ENCODE peak calls at places on chromosomes 16 and 17, in four cellular contexts. Z, F, Q and V are unnamed samples.

GRCh38 chr16:84174396-84174795 is 12.5 kb downstream of the TAF1C start:
- DNase-seq in Z (no peak), Q (no peak), F (no peak), V (no peak)

GRCh38 chr16:17511340-17511739 is 40.6 kb upstream of the XYLT1 start:
- DNase-seq in Z (no peak), F (no peak), Q (no peak), V (no peak)

GRCh38 chr16:2511128-2511785 is 2.5 kb upstream of the ATP6V0C start:
- DNase-seq in F (no peak), Q (peak; percentile 62), Z (no peak), V (no peak)

GRCh38 chr17:54944796-54945195 is 23.7 kb downstream of the COX11 start:
- DNase-seq in Z (no peak), Q (no peak), F (no peak), V (no peak)

GRCh38 chr17:50460831-50461526 is 7.7 kb downstream of the CHAD start:
- DNase-seq in F (no peak), Z (no peak), Q (no peak), V (no peak)

GRCh38 chr16:54627616-54628015 is 303.0 kb upstream of the IRX5 start:
- DNase-seq in Z (no peak), Q (no peak), F (no peak), V (no peak)

GRCh38 chr17:40566027-40566426 is 755 bp upstream of the CCR7 start:
- DNase-seq in Z (no peak), Q (no peak), F (no peak), V (no peak)

GRCh38 chr16:54591816-54592246 is 305.2 kb upstream of the IRX3 start:
- DNase-seq in Z (no peak), Q (no peak), F (no peak), V (no peak)

GRCh38 chr17:79842656-79843474 is 3.6 kb upstream of the CBX4 start:
- DNase-seq in Q (no peak), Z (no peak), F (no peak), V (no peak)

GRCh38 chr16:89374393-89374948 is 115.9 kb downstream of the ANKRD11 start:
- DNase-seq in Q (peak; percentile 6), F (no peak), Z (no peak), V (no peak)

GRCh38 chr17:77096570-77097214 is 44.1 kb upstream of the SEC14L1 start:
- DNase-seq in Z (no peak), F (no peak), Q (no peak), V (peak; percentile 39)

GRCh38 chr17:2911035-2911754 is 115.0 kb downstream of the RAP1GAP2 start:
- DNase-seq in Q (no peak), Z (no peak), F (no peak), V (no peak)

GRCh38 chr17:42282478-42283080 is 5.7 kb upstream of the STAT5A start:
- DNase-seq in F (no peak), Z (no peak), Q (no peak), V (no peak)
- TF ChIP-seq CTCF in F (no peak), Z (peak; percentile 28), Q (no peak), V (no peak)

DNA sequence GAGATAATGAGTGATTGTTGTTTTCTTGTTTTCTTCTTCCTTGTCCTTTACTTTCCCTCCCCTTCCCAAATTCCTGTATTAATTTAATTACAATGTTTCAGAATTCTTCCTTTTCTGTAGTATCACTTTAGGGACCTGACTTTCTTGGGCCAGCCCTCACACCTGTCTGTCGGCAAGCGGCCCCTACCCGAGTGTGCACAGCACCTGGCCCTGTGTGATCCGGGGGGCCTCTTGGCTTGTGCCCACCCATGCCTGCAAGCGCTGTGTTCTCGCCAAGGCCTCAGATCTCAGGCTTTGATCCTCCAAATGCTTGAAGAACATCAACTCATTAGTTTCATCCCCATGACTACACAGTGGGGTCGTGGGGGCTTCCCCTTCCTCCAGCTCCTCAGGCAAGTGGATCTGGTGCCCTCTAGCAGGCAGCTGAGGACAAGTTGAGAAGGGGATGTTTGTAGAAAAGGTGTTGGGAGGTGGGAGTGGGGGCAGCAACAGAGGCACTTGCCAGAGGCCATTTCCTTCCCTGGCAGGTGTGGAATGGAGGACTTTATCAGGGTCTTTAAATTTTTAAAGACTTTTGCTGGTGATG is 15.7 kb upstream of the CDH3 start:
- DNase-seq in Q (no peak), Z (no peak), F (no peak), V (no peak)
- TF ChIP-seq CTCF in Q (no peak), Z (no peak), F (no peak), V (no peak)

DNA sequence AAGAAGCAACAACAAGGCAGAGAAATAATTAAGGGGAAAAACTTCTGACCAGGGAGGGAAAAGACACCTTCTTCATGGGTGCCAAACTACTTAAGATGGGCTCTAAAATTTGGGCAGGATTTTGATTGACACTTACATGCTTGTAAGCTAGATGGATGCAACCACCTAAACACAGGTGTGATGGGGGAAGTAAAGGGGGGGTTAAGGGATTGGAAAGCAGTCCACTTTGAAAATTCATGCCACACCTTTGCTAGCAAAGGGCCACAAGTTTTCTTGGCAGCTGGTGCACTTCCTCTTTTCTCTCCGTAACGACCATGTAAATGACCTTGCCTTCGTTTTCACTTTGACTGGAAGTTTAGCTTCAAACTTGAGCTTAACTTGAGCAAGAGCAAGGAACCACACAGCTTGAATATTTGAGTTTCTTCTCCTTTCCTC is 14.3 kb upstream of the PRKAR1A start:
- DNase-seq in Z (no peak), F (peak; percentile 87), Q (no peak), V (no peak)
- TF ChIP-seq CTCF in Z (no peak), F (no peak), Q (no peak), V (no peak)

GRCh38 chr17:51734976-51735375 is 423.5 kb downstream of the CA10 start:
- DNase-seq in Z (no peak), Q (no peak), F (no peak), V (no peak)

GRCh38 chr17:51731941-51732722 is 426.4 kb downstream of the CA10 start:
- DNase-seq in F (no peak), Z (no peak), Q (no peak), V (no peak)

GRCh38 chr17:51733166-51733565 is 425.3 kb downstream of the CA10 start:
- DNase-seq in Z (no peak), F (no peak), Q (no peak), V (no peak)

GRCh38 chr17:51739245-51739886 is 419.1 kb downstream of the CA10 start:
- DNase-seq in F (no peak), Q (no peak), Z (no peak), V (no peak)

DNA sequence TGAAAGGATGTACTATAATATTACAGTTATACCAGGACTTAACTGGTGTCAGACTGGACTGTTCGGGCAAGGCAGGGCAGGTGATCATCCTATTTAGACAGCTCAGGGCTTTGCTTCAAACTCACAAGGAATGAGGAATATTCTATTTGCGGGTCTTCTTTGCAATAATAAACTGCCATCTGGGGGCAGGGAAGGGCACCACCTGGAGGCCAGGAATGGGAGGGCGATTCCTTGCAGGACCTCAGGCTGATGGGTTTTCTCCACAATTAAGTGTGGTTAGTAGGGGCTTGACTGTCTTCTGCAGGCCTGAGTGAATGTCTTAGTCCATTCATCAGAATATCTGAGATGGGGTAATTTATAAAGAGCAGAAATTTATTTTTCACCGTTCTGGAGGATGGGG is 424.1 kb downstream of the CA10 start:
- DNase-seq in Z (no peak), F (no peak), Q (no peak), V (peak; percentile 30)
- TF ChIP-seq CTCF in Z (no peak), F (no peak), Q (no peak), V (no peak)

DNA sequence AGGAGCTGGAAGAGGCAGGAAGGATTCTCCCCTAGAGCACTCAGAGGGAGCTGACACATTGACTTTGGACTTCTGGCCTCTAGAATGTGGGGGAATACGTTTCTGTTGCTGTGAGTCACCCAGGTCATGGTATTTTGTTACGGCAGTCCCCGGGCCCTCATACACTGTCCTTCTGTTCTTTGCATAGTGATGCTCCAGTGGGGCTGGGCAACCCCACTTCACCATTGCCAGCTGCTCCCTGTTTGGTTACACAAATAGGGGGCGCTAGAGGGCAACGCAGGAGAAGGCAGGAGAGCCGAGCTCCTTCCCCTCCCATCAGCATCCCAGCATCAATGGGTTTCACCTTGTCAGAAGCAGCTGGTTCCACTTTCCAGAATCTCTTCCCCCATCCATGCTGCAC is 257.7 kb upstream of the FOXF1 start:
- DNase-seq in F (no peak), Q (no peak), Z (peak; percentile 20), V (no peak)
- TF ChIP-seq CTCF in F (no peak), Q (no peak), Z (peak; percentile 53), V (no peak)

DNA sequence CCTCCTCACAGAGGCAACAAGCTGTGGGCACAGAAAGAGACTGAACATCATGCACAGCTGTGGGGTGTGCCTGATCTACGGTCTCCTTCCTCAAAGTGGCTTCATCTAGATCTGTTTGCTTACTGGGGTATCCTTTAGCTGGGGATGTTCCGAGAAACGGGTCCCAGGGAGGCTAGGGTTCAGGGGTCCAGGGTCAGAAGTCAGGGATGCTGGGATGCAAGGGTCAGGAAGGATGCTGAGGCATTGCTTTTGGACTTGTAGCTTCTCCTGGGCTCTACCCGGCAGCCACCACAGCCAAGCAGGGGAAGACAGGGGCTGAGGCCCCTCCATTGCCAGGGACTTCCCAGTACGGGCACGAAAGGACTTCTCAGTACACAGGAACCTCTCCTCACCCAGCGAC is 6.6 kb downstream of the CD300LG start:
- DNase-seq in Z (no peak), Q (no peak), F (no peak), V (no peak)
- TF ChIP-seq CTCF in Z (no peak), Q (no peak), F (no peak), V (no peak)

GRCh38 chr17:42562845-42563509 is 1.0 kb downstream of the COASY start:
- DNase-seq in Q (no peak), F (peak; percentile 49), Z (no peak), V (no peak)
- TF ChIP-seq CTCF in Q (no peak), F (no peak), Z (no peak), V (no peak)

DNA sequence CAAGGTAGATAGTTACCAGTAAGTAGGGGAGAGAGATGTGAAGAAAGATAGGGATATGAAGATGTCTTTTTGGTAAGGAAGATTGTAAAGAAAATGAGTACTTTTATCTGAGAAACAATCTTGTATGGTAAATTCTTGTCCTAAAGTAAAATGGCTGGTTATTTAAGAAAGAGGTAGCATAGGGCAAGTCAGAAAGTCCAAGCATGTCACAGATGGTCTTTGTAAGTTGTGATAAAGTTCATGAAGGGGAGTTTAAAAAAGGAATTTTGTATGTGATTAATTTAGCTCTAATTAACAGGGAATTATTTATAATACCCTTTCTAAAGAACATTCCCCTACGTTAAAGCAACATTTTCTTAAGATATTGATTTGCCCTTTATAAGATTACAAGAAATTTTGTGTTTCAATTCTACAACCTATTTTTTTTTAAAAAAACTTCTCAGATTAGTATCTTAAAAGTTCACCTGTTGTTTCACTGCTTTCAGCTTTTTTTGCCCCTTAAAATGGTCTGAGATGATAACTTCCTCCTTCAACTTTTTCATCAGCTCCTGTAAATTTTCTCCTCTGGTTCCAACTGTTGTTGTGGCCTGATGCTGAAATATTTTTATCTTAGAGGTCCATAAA is 16.2 kb upstream of the CPHXL start:
- DNase-seq in Q (no peak), F (no peak), Z (no peak), V (no peak)
- TF ChIP-seq CTCF in Q (no peak), F (no peak), Z (no peak), V (no peak)